ENCODE peak calls at places on chromosomes 11 and 22, in nine cellular contexts. I is midbrain; X is A172; Y is right lobe of liver; L is AG09309; C is stimulated activated CD4-positive, alpha-beta T cell treated with anti-CD3 and anti-CD28 coated beads, Interleukin-1b, Interleukin-23, amount 100 ng/mL, for 48 hours; S is HEK293T; V is left cardiac atrium; J is activated CD8-positive, alpha-beta memory T cell treated with anti-CD3 and anti-CD28 coated beads for 1 hour. P is an unnamed sample.

GRCh38 chr11:78666675-78667129 is 92.0 kb upstream of the NARS2 start:
- DNase-seq in Y (no peak), S (no peak), C (no peak), J (no peak), X (no peak), L (peak; percentile 34), V (no peak), I (no peak), P (no peak)

GRCh38 chr11:32905028-32905667 is 12.5 kb downstream of the QSER1 start:
- DNase-seq in S (no peak), I (no peak), Y (no peak), X (no peak), C (no peak), J (no peak), V (no peak), L (no peak), P (no peak)

GRCh38 chr22:20015971-20016733 is 471 bp downstream of the ARVCF start:
- DNase-seq in J (no peak), C (no peak), X (no peak), I (no peak), L (no peak), V (peak; percentile 58), Y (peak; percentile 71), S (peak; percentile 61), P (peak; percentile 13)

GRCh38 chr11:102647430-102647829 is 22.3 kb upstream of the MMP20 start:
- DNase-seq in J (no peak), V (no peak), C (no peak), L (no peak), S (no peak), Y (no peak), X (no peak), I (no peak), P (no peak)

GRCh38 chr22:37079668-37080171 is 28.2 kb downstream of the KCTD17 start:
- DNase-seq in X (peak; percentile 19), V (no peak), C (peak; percentile 85), Y (no peak), S (no peak), J (peak; percentile 82), I (no peak), L (no peak), P (no peak)

GRCh38 chr11:83713701-83714100 is 427.5 kb upstream of the CCDC90B start:
- DNase-seq in X (no peak), I (no peak), V (peak; percentile 25), C (no peak), L (no peak), Y (no peak), J (no peak), S (no peak), P (no peak)

GRCh38 chr11:69062169-69062855 is 13.6 kb downstream of the TPCN2 start:
- DNase-seq in X (no peak), V (no peak), C (no peak), J (no peak), L (no peak), S (no peak), I (no peak), Y (no peak), P (no peak)

GRCh38 chr22:42857845-42858481 is 890 bp upstream of the ARFGAP3 start:
- DNase-seq in Y (peak; percentile 71), J (no peak), X (no peak), I (no peak), C (no peak), V (no peak), L (no peak), S (no peak), P (no peak)

GRCh38 chr11:75583710-75584658 is 21.9 kb downstream of the SERPINH1 start:
- DNase-seq in V (peak; percentile 81), I (peak; percentile 71), X (peak; percentile 82), C (no peak), Y (peak; percentile 64), J (no peak), L (no peak), S (peak; percentile 57), P (no peak)

GRCh38 chr11:115159122-115159665 is 345.0 kb downstream of the CADM1 start:
- DNase-seq in V (no peak), I (no peak), X (no peak), J (no peak), C (no peak), Y (no peak), S (no peak), L (no peak), P (no peak)

GRCh38 chr11:58832246-58832645 is 12.3 kb downstream of the GLYATL2 start:
- DNase-seq in V (no peak), L (no peak), Y (no peak), C (no peak), S (no peak), J (no peak), I (no peak), X (no peak), P (peak; percentile 63)